ENCODE peak calls at places on chromosomes 6 and 20, in five cellular contexts. G, T, X, B and F are unnamed samples.

GRCh38 chr6:83151114-83151513 is 42.0 kb downstream of the PGM3 start:
- DNase-seq in B (no peak), G (no peak), T (no peak), X (no peak), F (no peak)

GRCh38 chr6:162538643-162539064 is 188.9 kb downstream of the PRKN start:
- DNase-seq in G (no peak), T (no peak), X (no peak), B (peak), F (no peak)

GRCh38 chr6:31620586-31621319 is at the start of gene PRRC2A:
- DNase-seq in B (peak), T (no peak), X (no peak), G (peak), F (peak)

GRCh38 chr20:32563311-32564272 is 21.5 kb downstream of the NOL4L start:
- DNase-seq in X (no peak), G (no peak), T (no peak), B (no peak), F (peak)

GRCh38 chr6:158441639-158442308 is 118.1 kb upstream of the TMEM181 start:
- DNase-seq in T (no peak), X (no peak), G (no peak), B (no peak), F (no peak)

GRCh38 chr6:38846844-38847243 is 131.7 kb downstream of the DNAH8 start:
- DNase-seq in T (peak), G (no peak), B (no peak), X (no peak), F (no peak)

GRCh38 chr20:3146732-3147341 is 12.8 kb downstream of the FASTKD5 start:
- DNase-seq in G (no peak), T (no peak), B (no peak), X (no peak), F (no peak)

GRCh38 chr6:94323853-94324252 is 904.5 kb upstream of the EPHA7 start:
- DNase-seq in T (no peak), G (no peak), X (no peak), B (peak), F (no peak)

GRCh38 chr20:37381621-37382538 is 35.9 kb downstream of the SRC start:
- DNase-seq in X (no peak), B (no peak), G (no peak), T (no peak), F (no peak)

GRCh38 chr6:170137911-170138910 is 152.7 kb downstream of the DLL1 start:
- DNase-seq in B (no peak), G (no peak), T (no peak), X (no peak), F (no peak)

GRCh38 chr6:18600236-18600635 is 213.1 kb downstream of the RNF144B start:
- DNase-seq in X (no peak), G (no peak), B (no peak), T (no peak), F (no peak)

GRCh38 chr6:142881771-142882170 is 63.2 kb downstream of the HIVEP2 start:
- DNase-seq in G (no peak), X (no peak), T (no peak), B (no peak), F (no peak)

GRCh38 chr6:25350593-25350992 is 71.4 kb downstream of the CARMIL1 start:
- DNase-seq in G (no peak), B (no peak), X (no peak), T (no peak), F (no peak)

GRCh38 chr6:134636221-134636830 is 313.6 kb downstream of the ALDH8A1 start:
- DNase-seq in T (no peak), G (no peak), B (peak), X (no peak), F (no peak)

GRCh38 chr6:149150999-149151398 is 166.5 kb upstream of the TAB2 start:
- DNase-seq in G (no peak), B (no peak), T (no peak), X (no peak), F (no peak)

GRCh38 chr6:142569676-142570075 is 267.9 kb downstream of the ADGRG6 start:
- DNase-seq in B (no peak), G (no peak), T (peak), X (no peak), F (no peak)

GRCh38 chr6:165695736-165696515 is 32.9 kb upstream of the PDE10A start:
- DNase-seq in G (no peak), B (no peak), T (no peak), X (no peak), F (no peak)

GRCh38 chr20:3980260-3981131 is 34.9 kb downstream of the RNF24 start:
- DNase-seq in B (no peak), X (peak), T (peak), G (no peak), F (peak)

GRCh38 chr20:45163071-45163803 is 11.5 kb upstream of the PI3 start:
- DNase-seq in G (no peak), T (no peak), B (no peak), X (no peak), F (no peak)

GRCh38 chr6:3414704-3415453 is 42.0 kb downstream of the SLC22A23 start:
- DNase-seq in T (peak), G (no peak), B (no peak), X (no peak), F (no peak)

GRCh38 chr20:17843246-17844132 is 125.1 kb downstream of the SNX5 start:
- DNase-seq in X (peak), G (no peak), T (peak), B (no peak), F (no peak)

GRCh38 chr6:136146130-136146529 is 104.0 kb downstream of the MTFR2 start:
- DNase-seq in T (no peak), B (no peak), X (no peak), G (no peak), F (no peak)

GRCh38 chr6:170083236-170084051 is 207.4 kb downstream of the DLL1 start:
- DNase-seq in B (no peak), G (no peak), X (no peak), T (no peak), F (no peak)